ENCODE peak calls at places on chromosomes 6 and 20, in four cellular contexts. C, L, W and E are unnamed samples. For H3K4me1, the result is how much of the 10 kb centered on the place peaks cover.

GRCh38 chr6:154408906-154409500 is 52.4 kb upstream of the IPCEF1 start:
- DNase-seq in C (no peak), L (peak), W (no peak), E (no peak)

GRCh38 chr6:49332781-49333180 is 130.3 kb downstream of the MMUT start:
- DNase-seq in C (no peak), L (no peak), W (no peak), E (no peak)

GRCh38 chr6:97111243-97111642 is 171.8 kb downstream of the MMS22L start:
- DNase-seq in C (no peak), L (no peak), W (no peak), E (no peak)

GRCh38 chr6:13427838-13428527 is 59.4 kb downstream of the GFOD1 start:
- DNase-seq in C (peak), L (peak), W (no peak), E (peak)

GRCh38 chr20:25058051-25058796 is at the start of gene ACSS1:
- DNase-seq in C (peak), L (peak), W (peak), E (peak)

GRCh38 chr6:18343741-18344140 is 43.4 kb upstream of the RNF144B start:
- DNase-seq in C (no peak), L (no peak), W (no peak), E (no peak)

GRCh38 chr6:1498491-1499113 is 109.2 kb downstream of the FOXF2 start:
- DNase-seq in C (no peak), L (no peak), W (no peak), E (no peak)

GRCh38 chr20:11906626-11907480 is 10.8 kb upstream of the BTBD3 start:
- DNase-seq in C (no peak), L (no peak), W (no peak), E (no peak)

GRCh38 chr20:2873747-2874041 is 413 bp downstream of the PTPRA start:
- DNase-seq in C (peak), L (peak), W (peak), E (no peak)

GRCh38 chr6:16286151-16286522 is 47.8 kb downstream of the GMPR start:
- DNase-seq in C (no peak), L (peak), W (peak), E (no peak)

GRCh38 chr6:168528457-168529095 is 87.6 kb downstream of the SMOC2 start:
- DNase-seq in C (no peak), L (peak), W (no peak), E (no peak)

GRCh38 chr20:57426156-57426769 is 35.1 kb downstream of the RBM38 start:
- DNase-seq in C (no peak), L (no peak), W (no peak), E (no peak)

GRCh38 chr6:105786890-105787655 is 299.1 kb upstream of the PRDM1 start:
- DNase-seq in C (no peak), L (no peak), W (no peak), E (no peak)

GRCh38 chr6:112216699-112217551 is 37.4 kb downstream of the LAMA4 start:
- DNase-seq in C (no peak), L (no peak), W (no peak), E (no peak)

GRCh38 chr20:11791316-11792228 is 126.1 kb upstream of the BTBD3 start:
- DNase-seq in C (no peak), L (no peak), W (no peak), E (no peak)

GRCh38 chr6:145798530-145798929 is 16.1 kb downstream of the FBXO30 start:
- DNase-seq in C (no peak), L (no peak), W (no peak), E (no peak)

GRCh38 chr20:652611-653109 is 340 bp downstream of the SRXN1 start:
- DNase-seq in C (no peak), L (no peak), W (peak), E (no peak)

GRCh38 chr20:56429496-56429895 is 17.4 kb downstream of the CASS4 start:
- DNase-seq in C (no peak), L (no peak), W (no peak), E (no peak)

GRCh38 chr6:17987576-17988421 is at the start of gene KIF13A:
- DNase-seq in C (no peak), L (peak), W (peak), E (peak)

DNA sequence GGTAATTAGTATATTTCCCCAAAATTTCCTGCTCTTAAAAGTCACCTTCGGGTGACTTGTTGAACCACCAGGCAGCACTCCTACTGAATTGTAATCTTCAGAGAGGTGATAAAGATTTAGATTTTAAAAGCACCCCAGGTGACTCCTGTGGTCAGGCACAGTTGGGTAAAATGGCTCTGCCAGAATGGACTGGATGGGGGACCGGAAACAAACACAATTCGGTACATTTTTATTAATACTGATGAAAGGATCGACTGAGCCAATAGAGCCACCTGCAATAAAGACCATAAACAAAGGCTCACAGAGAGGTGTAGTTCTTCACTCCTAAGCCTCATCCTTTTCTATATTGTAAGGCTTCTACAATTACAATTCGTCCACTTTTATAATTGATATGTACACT is 19.6 kb upstream of the FAM83C start:
- DNase-seq in C (no peak), L (no peak), W (no peak), E (no peak)
- H3K4me1 ChIP-seq in C (under half), L (under half), W (under half), E (under half)

DNA sequence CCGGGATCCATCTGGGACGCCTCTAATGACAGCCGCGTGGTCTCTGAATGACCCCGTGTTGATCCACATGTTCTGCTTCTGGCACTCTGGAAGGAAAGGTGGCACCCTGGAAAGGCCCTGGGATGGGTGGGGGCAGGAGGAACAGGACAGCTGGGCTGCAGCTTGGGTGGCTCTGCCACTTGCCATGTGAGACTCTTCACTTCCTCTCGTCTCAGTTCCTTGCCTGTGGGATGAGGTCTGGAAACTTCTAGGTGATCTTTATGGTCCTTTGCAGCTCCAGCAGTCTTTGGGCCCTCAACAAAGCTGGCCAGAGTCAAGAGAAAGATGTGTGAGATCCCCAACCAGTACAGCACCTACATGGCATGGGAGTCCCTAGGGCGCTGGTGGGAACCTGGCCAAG is 26.5 kb downstream of the PPP1R3G start:
- DNase-seq in C (no peak), L (no peak), W (no peak), E (no peak)
- H3K4me3 ChIP-seq in C (no peak), L (no peak), W (no peak), E (no peak)

DNA sequence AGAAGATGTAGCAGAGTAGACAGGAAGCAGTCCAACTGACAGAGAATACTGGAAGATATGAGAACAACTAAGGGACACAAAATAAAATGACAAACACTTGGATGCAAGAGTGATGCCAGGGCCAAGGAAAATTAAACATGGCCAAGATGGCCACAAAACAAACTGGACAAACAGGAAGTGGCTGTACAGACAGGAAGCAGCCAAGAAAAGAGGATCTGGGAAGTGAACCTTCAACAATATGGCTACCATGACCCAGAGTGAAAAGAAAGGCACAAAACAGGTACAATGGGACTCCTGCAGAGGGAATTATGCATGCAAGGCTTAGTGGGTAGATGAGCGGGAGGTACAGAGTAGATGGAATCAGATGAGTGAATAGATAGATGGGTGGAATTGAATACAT is 29.1 kb downstream of the HLA-DPB1 start:
- DNase-seq in C (no peak), L (no peak), W (no peak), E (no peak)
- H3K27ac ChIP-seq in C (no peak), L (no peak), W (no peak), E (no peak)

GRCh38 chr6:37454420-37455125 is 21.6 kb downstream of the CMTR1 start:
- DNase-seq in C (no peak), L (no peak), W (no peak), E (no peak)
- H3K4me1 ChIP-seq in C (under half), L (under half), W (under half), E (under half)

GRCh38 chr6:90346729-90347128 is 50.1 kb upstream of the BACH2 start:
- DNase-seq in C (no peak), L (no peak), W (no peak), E (no peak)

GRCh38 chr6:90354961-90355360 is 58.3 kb upstream of the BACH2 start:
- DNase-seq in C (no peak), L (no peak), W (no peak), E (no peak)

GRCh38 chr6:90351696-90352095 is 55.1 kb upstream of the BACH2 start:
- DNase-seq in C (no peak), L (no peak), W (no peak), E (no peak)

GRCh38 chr6:90347411-90347841 is 50.8 kb upstream of the BACH2 start:
- DNase-seq in C (no peak), L (no peak), W (no peak), E (no peak)

GRCh38 chr6:90350689-90351554 is 54.3 kb upstream of the BACH2 start:
- DNase-seq in C (peak), L (peak), W (no peak), E (peak)
- H3K4me3 ChIP-seq in C (peak), L (peak), W (no peak), E (no peak)

GRCh38 chr20:37349517-37350491 is 3.9 kb downstream of the SRC start:
- DNase-seq in C (no peak), L (no peak), W (no peak), E (no peak)
- H3K27ac ChIP-seq in C (no peak), L (no peak), W (peak), E (no peak)

GRCh38 chr6:87164004-87164403 is 8.6 kb downstream of the ZNF292 start:
- DNase-seq in C (no peak), L (no peak), W (no peak), E (no peak)

GRCh38 chr6:87155920-87156600 is 695 bp downstream of the ZNF292 start:
- DNase-seq in C (peak), L (peak), W (peak), E (no peak)

GRCh38 chr6:87164506-87164905 is 9.1 kb downstream of the ZNF292 start:
- DNase-seq in C (no peak), L (no peak), W (no peak), E (no peak)

GRCh38 chr6:87165169-87165568 is 9.8 kb downstream of the ZNF292 start:
- DNase-seq in C (no peak), L (no peak), W (no peak), E (no peak)

GRCh38 chr6:87161299-87161698 is 5.9 kb downstream of the ZNF292 start:
- DNase-seq in C (no peak), L (no peak), W (no peak), E (no peak)
- H3K4me1 ChIP-seq in C (under half), L (under half), W (under half), E (under half)

GRCh38 chr20:50009521-50010454 is 27.0 kb downstream of the SNAI1 start:
- DNase-seq in C (no peak), L (no peak), W (no peak), E (no peak)
- H3K4me3 ChIP-seq in C (no peak), L (no peak), W (peak), E (no peak)

GRCh38 chr20:53934421-53935352 is 135.7 kb downstream of the BCAS1 start:
- DNase-seq in C (no peak), L (peak), W (no peak), E (no peak)
- H3K27ac ChIP-seq in C (peak), L (peak), W (no peak), E (peak)